ENCODE peak calls at places on chromosomes 3 and 15, in nine cellular contexts. One of them, this sample, is unnamed.

GRCh38 chr3:133843634-133844033 is 38.0 kb downstream of the SRPRB start:
- DNase-seq in activated naive CD8-positive, alpha-beta T cell treated with anti-CD3 and anti-CD28 coated beads, Interleukin-2, amount 50 U/mL, for 24 hours: no peak
- DNase-seq in Calu3: no peak
- DNase-seq in dorsolateral prefrontal cortex: no peak
- DNase-seq in stimulated activated CD4-positive, alpha-beta T cell treated with anti-CD3 and anti-CD28 coated beads, Interleukin-1b, Interleukin-23, amount 100 ng/mL, for 24 hours: no peak
- DNase-seq in ELR: peak
- DNase-seq in BJ: peak
- DNase-seq in posterior vena cava: peak
- DNase-seq in mesothelial cell of epicardium: no peak
- DNase-seq in this sample: no peak

GRCh38 chr3:170421147-170421641 is 2.5 kb downstream of the CLDN11 start:
- DNase-seq in activated naive CD8-positive, alpha-beta T cell treated with anti-CD3 and anti-CD28 coated beads, Interleukin-2, amount 50 U/mL, for 24 hours: no peak
- DNase-seq in Calu3: no peak
- DNase-seq in dorsolateral prefrontal cortex: peak
- DNase-seq in stimulated activated CD4-positive, alpha-beta T cell treated with anti-CD3 and anti-CD28 coated beads, Interleukin-1b, Interleukin-23, amount 100 ng/mL, for 24 hours: no peak
- DNase-seq in ELR: no peak
- DNase-seq in BJ: no peak
- DNase-seq in posterior vena cava: no peak
- DNase-seq in mesothelial cell of epicardium: no peak
- DNase-seq in this sample: no peak

GRCh38 chr3:15294914-15295313 is 37.5 kb downstream of the SH3BP5 start:
- DNase-seq in activated naive CD8-positive, alpha-beta T cell treated with anti-CD3 and anti-CD28 coated beads, Interleukin-2, amount 50 U/mL, for 24 hours: no peak
- DNase-seq in Calu3: no peak
- DNase-seq in dorsolateral prefrontal cortex: no peak
- DNase-seq in stimulated activated CD4-positive, alpha-beta T cell treated with anti-CD3 and anti-CD28 coated beads, Interleukin-1b, Interleukin-23, amount 100 ng/mL, for 24 hours: no peak
- DNase-seq in ELR: no peak
- DNase-seq in BJ: no peak
- DNase-seq in posterior vena cava: peak
- DNase-seq in mesothelial cell of epicardium: no peak
- DNase-seq in this sample: no peak

GRCh38 chr15:90956551-90957104 is 1.9 kb downstream of the RCCD1 start:
- DNase-seq in activated naive CD8-positive, alpha-beta T cell treated with anti-CD3 and anti-CD28 coated beads, Interleukin-2, amount 50 U/mL, for 24 hours: peak
- DNase-seq in Calu3: peak
- DNase-seq in dorsolateral prefrontal cortex: peak
- DNase-seq in stimulated activated CD4-positive, alpha-beta T cell treated with anti-CD3 and anti-CD28 coated beads, Interleukin-1b, Interleukin-23, amount 100 ng/mL, for 24 hours: peak
- DNase-seq in ELR: peak
- DNase-seq in BJ: no peak
- DNase-seq in posterior vena cava: peak
- DNase-seq in mesothelial cell of epicardium: peak
- DNase-seq in this sample: peak

GRCh38 chr3:139327861-139328260 is 16.0 kb upstream of the MRPS22 start:
- DNase-seq in activated naive CD8-positive, alpha-beta T cell treated with anti-CD3 and anti-CD28 coated beads, Interleukin-2, amount 50 U/mL, for 24 hours: no peak
- DNase-seq in Calu3: no peak
- DNase-seq in dorsolateral prefrontal cortex: no peak
- DNase-seq in stimulated activated CD4-positive, alpha-beta T cell treated with anti-CD3 and anti-CD28 coated beads, Interleukin-1b, Interleukin-23, amount 100 ng/mL, for 24 hours: no peak
- DNase-seq in ELR: no peak
- DNase-seq in BJ: no peak
- DNase-seq in posterior vena cava: no peak
- DNase-seq in mesothelial cell of epicardium: no peak
- DNase-seq in this sample: no peak

GRCh38 chr3:112647122-112647521 is 6.2 kb upstream of the CCDC80 start:
- DNase-seq in activated naive CD8-positive, alpha-beta T cell treated with anti-CD3 and anti-CD28 coated beads, Interleukin-2, amount 50 U/mL, for 24 hours: no peak
- DNase-seq in Calu3: peak
- DNase-seq in dorsolateral prefrontal cortex: no peak
- DNase-seq in stimulated activated CD4-positive, alpha-beta T cell treated with anti-CD3 and anti-CD28 coated beads, Interleukin-1b, Interleukin-23, amount 100 ng/mL, for 24 hours: no peak
- DNase-seq in ELR: peak
- DNase-seq in BJ: no peak
- DNase-seq in posterior vena cava: no peak
- DNase-seq in mesothelial cell of epicardium: no peak
- DNase-seq in this sample: no peak

GRCh38 chr3:36741285-36741684 is 23.1 kb downstream of the DCLK3 start:
- DNase-seq in activated naive CD8-positive, alpha-beta T cell treated with anti-CD3 and anti-CD28 coated beads, Interleukin-2, amount 50 U/mL, for 24 hours: no peak
- DNase-seq in Calu3: no peak
- DNase-seq in dorsolateral prefrontal cortex: no peak
- DNase-seq in stimulated activated CD4-positive, alpha-beta T cell treated with anti-CD3 and anti-CD28 coated beads, Interleukin-1b, Interleukin-23, amount 100 ng/mL, for 24 hours: no peak
- DNase-seq in ELR: peak
- DNase-seq in BJ: no peak
- DNase-seq in posterior vena cava: no peak
- DNase-seq in mesothelial cell of epicardium: no peak
- DNase-seq in this sample: no peak

GRCh38 chr15:83207622-83208356 is at the start of gene HDGFL3:
- DNase-seq in activated naive CD8-positive, alpha-beta T cell treated with anti-CD3 and anti-CD28 coated beads, Interleukin-2, amount 50 U/mL, for 24 hours: peak
- DNase-seq in Calu3: peak
- DNase-seq in dorsolateral prefrontal cortex: peak
- DNase-seq in stimulated activated CD4-positive, alpha-beta T cell treated with anti-CD3 and anti-CD28 coated beads, Interleukin-1b, Interleukin-23, amount 100 ng/mL, for 24 hours: no peak
- DNase-seq in ELR: peak
- DNase-seq in BJ: no peak
- DNase-seq in posterior vena cava: peak
- DNase-seq in mesothelial cell of epicardium: peak
- DNase-seq in this sample: no peak

GRCh38 chr3:859135-859534 is 233.7 kb upstream of the CNTN6 start:
- DNase-seq in activated naive CD8-positive, alpha-beta T cell treated with anti-CD3 and anti-CD28 coated beads, Interleukin-2, amount 50 U/mL, for 24 hours: no peak
- DNase-seq in Calu3: no peak
- DNase-seq in dorsolateral prefrontal cortex: no peak
- DNase-seq in stimulated activated CD4-positive, alpha-beta T cell treated with anti-CD3 and anti-CD28 coated beads, Interleukin-1b, Interleukin-23, amount 100 ng/mL, for 24 hours: no peak
- DNase-seq in ELR: no peak
- DNase-seq in BJ: no peak
- DNase-seq in posterior vena cava: no peak
- DNase-seq in mesothelial cell of epicardium: no peak
- DNase-seq in this sample: no peak

GRCh38 chr15:42160110-42160509 is 3.7 kb upstream of the PLA2G4F start:
- DNase-seq in activated naive CD8-positive, alpha-beta T cell treated with anti-CD3 and anti-CD28 coated beads, Interleukin-2, amount 50 U/mL, for 24 hours: no peak
- DNase-seq in Calu3: no peak
- DNase-seq in dorsolateral prefrontal cortex: no peak
- DNase-seq in stimulated activated CD4-positive, alpha-beta T cell treated with anti-CD3 and anti-CD28 coated beads, Interleukin-1b, Interleukin-23, amount 100 ng/mL, for 24 hours: no peak
- DNase-seq in ELR: no peak
- DNase-seq in BJ: no peak
- DNase-seq in posterior vena cava: no peak
- DNase-seq in mesothelial cell of epicardium: no peak
- DNase-seq in this sample: no peak

GRCh38 chr3:141414800-141415462 is 46.6 kb downstream of the ZBTB38 start:
- DNase-seq in activated naive CD8-positive, alpha-beta T cell treated with anti-CD3 and anti-CD28 coated beads, Interleukin-2, amount 50 U/mL, for 24 hours: no peak
- DNase-seq in Calu3: no peak
- DNase-seq in dorsolateral prefrontal cortex: no peak
- DNase-seq in stimulated activated CD4-positive, alpha-beta T cell treated with anti-CD3 and anti-CD28 coated beads, Interleukin-1b, Interleukin-23, amount 100 ng/mL, for 24 hours: no peak
- DNase-seq in ELR: peak
- DNase-seq in BJ: no peak
- DNase-seq in posterior vena cava: no peak
- DNase-seq in mesothelial cell of epicardium: no peak
- DNase-seq in this sample: no peak

GRCh38 chr15:101179341-101180153 is 72.3 kb downstream of the CHSY1 start:
- DNase-seq in activated naive CD8-positive, alpha-beta T cell treated with anti-CD3 and anti-CD28 coated beads, Interleukin-2, amount 50 U/mL, for 24 hours: no peak
- DNase-seq in Calu3: no peak
- DNase-seq in dorsolateral prefrontal cortex: no peak
- DNase-seq in stimulated activated CD4-positive, alpha-beta T cell treated with anti-CD3 and anti-CD28 coated beads, Interleukin-1b, Interleukin-23, amount 100 ng/mL, for 24 hours: no peak
- DNase-seq in ELR: no peak
- DNase-seq in BJ: peak
- DNase-seq in posterior vena cava: peak
- DNase-seq in mesothelial cell of epicardium: no peak
- DNase-seq in this sample: no peak

GRCh38 chr3:177751770-177752169 is 554.5 kb upstream of the TBL1XR1 start:
- DNase-seq in activated naive CD8-positive, alpha-beta T cell treated with anti-CD3 and anti-CD28 coated beads, Interleukin-2, amount 50 U/mL, for 24 hours: no peak
- DNase-seq in Calu3: no peak
- DNase-seq in dorsolateral prefrontal cortex: no peak
- DNase-seq in stimulated activated CD4-positive, alpha-beta T cell treated with anti-CD3 and anti-CD28 coated beads, Interleukin-1b, Interleukin-23, amount 100 ng/mL, for 24 hours: no peak
- DNase-seq in ELR: no peak
- DNase-seq in BJ: no peak
- DNase-seq in posterior vena cava: no peak
- DNase-seq in mesothelial cell of epicardium: no peak
- DNase-seq in this sample: no peak

GRCh38 chr15:79434361-79434760 is 2.2 kb downstream of the MINAR1 start:
- DNase-seq in activated naive CD8-positive, alpha-beta T cell treated with anti-CD3 and anti-CD28 coated beads, Interleukin-2, amount 50 U/mL, for 24 hours: no peak
- DNase-seq in Calu3: no peak
- DNase-seq in dorsolateral prefrontal cortex: no peak
- DNase-seq in stimulated activated CD4-positive, alpha-beta T cell treated with anti-CD3 and anti-CD28 coated beads, Interleukin-1b, Interleukin-23, amount 100 ng/mL, for 24 hours: no peak
- DNase-seq in ELR: no peak
- DNase-seq in BJ: no peak
- DNase-seq in posterior vena cava: no peak
- DNase-seq in mesothelial cell of epicardium: no peak
- DNase-seq in this sample: no peak

GRCh38 chr3:196268270-196269163 is 19.0 kb downstream of the PCYT1A start:
- DNase-seq in activated naive CD8-positive, alpha-beta T cell treated with anti-CD3 and anti-CD28 coated beads, Interleukin-2, amount 50 U/mL, for 24 hours: no peak
- DNase-seq in Calu3: peak
- DNase-seq in dorsolateral prefrontal cortex: no peak
- DNase-seq in stimulated activated CD4-positive, alpha-beta T cell treated with anti-CD3 and anti-CD28 coated beads, Interleukin-1b, Interleukin-23, amount 100 ng/mL, for 24 hours: no peak
- DNase-seq in ELR: peak
- DNase-seq in BJ: no peak
- DNase-seq in posterior vena cava: no peak
- DNase-seq in mesothelial cell of epicardium: no peak
- DNase-seq in this sample: no peak

GRCh38 chr3:45188714-45189659 is 37.1 kb downstream of the TMEM158 start:
- DNase-seq in activated naive CD8-positive, alpha-beta T cell treated with anti-CD3 and anti-CD28 coated beads, Interleukin-2, amount 50 U/mL, for 24 hours: no peak
- DNase-seq in Calu3: no peak
- DNase-seq in dorsolateral prefrontal cortex: no peak
- DNase-seq in stimulated activated CD4-positive, alpha-beta T cell treated with anti-CD3 and anti-CD28 coated beads, Interleukin-1b, Interleukin-23, amount 100 ng/mL, for 24 hours: no peak
- DNase-seq in ELR: no peak
- DNase-seq in BJ: no peak
- DNase-seq in posterior vena cava: no peak
- DNase-seq in mesothelial cell of epicardium: no peak
- DNase-seq in this sample: no peak

GRCh38 chr3:22170370-22170769 is 419.4 kb upstream of the ZNF385D start:
- DNase-seq in activated naive CD8-positive, alpha-beta T cell treated with anti-CD3 and anti-CD28 coated beads, Interleukin-2, amount 50 U/mL, for 24 hours: no peak
- DNase-seq in Calu3: no peak
- DNase-seq in dorsolateral prefrontal cortex: no peak
- DNase-seq in stimulated activated CD4-positive, alpha-beta T cell treated with anti-CD3 and anti-CD28 coated beads, Interleukin-1b, Interleukin-23, amount 100 ng/mL, for 24 hours: no peak
- DNase-seq in ELR: no peak
- DNase-seq in BJ: no peak
- DNase-seq in posterior vena cava: no peak
- DNase-seq in mesothelial cell of epicardium: no peak
- DNase-seq in this sample: no peak

GRCh38 chr15:73190189-73190601 is 137.9 kb downstream of the NEO1 start:
- DNase-seq in activated naive CD8-positive, alpha-beta T cell treated with anti-CD3 and anti-CD28 coated beads, Interleukin-2, amount 50 U/mL, for 24 hours: no peak
- DNase-seq in Calu3: no peak
- DNase-seq in dorsolateral prefrontal cortex: no peak
- DNase-seq in stimulated activated CD4-positive, alpha-beta T cell treated with anti-CD3 and anti-CD28 coated beads, Interleukin-1b, Interleukin-23, amount 100 ng/mL, for 24 hours: no peak
- DNase-seq in ELR: no peak
- DNase-seq in BJ: peak
- DNase-seq in posterior vena cava: no peak
- DNase-seq in mesothelial cell of epicardium: no peak
- DNase-seq in this sample: no peak

GRCh38 chr15:99343836-99344551 is 92.7 kb downstream of the LRRC28 start:
- DNase-seq in activated naive CD8-positive, alpha-beta T cell treated with anti-CD3 and anti-CD28 coated beads, Interleukin-2, amount 50 U/mL, for 24 hours: peak
- DNase-seq in Calu3: peak
- DNase-seq in dorsolateral prefrontal cortex: peak
- DNase-seq in stimulated activated CD4-positive, alpha-beta T cell treated with anti-CD3 and anti-CD28 coated beads, Interleukin-1b, Interleukin-23, amount 100 ng/mL, for 24 hours: peak
- DNase-seq in ELR: no peak
- DNase-seq in BJ: no peak
- DNase-seq in posterior vena cava: no peak
- DNase-seq in mesothelial cell of epicardium: no peak
- DNase-seq in this sample: no peak

GRCh38 chr15:88246666-88247446 is 9.7 kb downstream of the NTRK3 start:
- DNase-seq in activated naive CD8-positive, alpha-beta T cell treated with anti-CD3 and anti-CD28 coated beads, Interleukin-2, amount 50 U/mL, for 24 hours: peak
- DNase-seq in Calu3: peak
- DNase-seq in dorsolateral prefrontal cortex: peak
- DNase-seq in stimulated activated CD4-positive, alpha-beta T cell treated with anti-CD3 and anti-CD28 coated beads, Interleukin-1b, Interleukin-23, amount 100 ng/mL, for 24 hours: peak
- DNase-seq in ELR: peak
- DNase-seq in BJ: no peak
- DNase-seq in posterior vena cava: peak
- DNase-seq in mesothelial cell of epicardium: peak
- DNase-seq in this sample: no peak

GRCh38 chr3:53161820-53162671 is 1.0 kb downstream of the PRKCD start:
- DNase-seq in activated naive CD8-positive, alpha-beta T cell treated with anti-CD3 and anti-CD28 coated beads, Interleukin-2, amount 50 U/mL, for 24 hours: peak
- DNase-seq in Calu3: no peak
- DNase-seq in dorsolateral prefrontal cortex: no peak
- DNase-seq in stimulated activated CD4-positive, alpha-beta T cell treated with anti-CD3 and anti-CD28 coated beads, Interleukin-1b, Interleukin-23, amount 100 ng/mL, for 24 hours: no peak
- DNase-seq in ELR: peak
- DNase-seq in BJ: no peak
- DNase-seq in posterior vena cava: no peak
- DNase-seq in mesothelial cell of epicardium: no peak
- DNase-seq in this sample: no peak

GRCh38 chr3:152148579-152148978 is 120.2 kb upstream of the MBNL1 start:
- DNase-seq in activated naive CD8-positive, alpha-beta T cell treated with anti-CD3 and anti-CD28 coated beads, Interleukin-2, amount 50 U/mL, for 24 hours: no peak
- DNase-seq in Calu3: no peak
- DNase-seq in dorsolateral prefrontal cortex: no peak
- DNase-seq in stimulated activated CD4-positive, alpha-beta T cell treated with anti-CD3 and anti-CD28 coated beads, Interleukin-1b, Interleukin-23, amount 100 ng/mL, for 24 hours: no peak
- DNase-seq in ELR: no peak
- DNase-seq in BJ: no peak
- DNase-seq in posterior vena cava: no peak
- DNase-seq in mesothelial cell of epicardium: no peak
- DNase-seq in this sample: no peak

GRCh38 chr3:57227930-57228733 is 603 bp downstream of the APPL1 start:
- DNase-seq in activated naive CD8-positive, alpha-beta T cell treated with anti-CD3 and anti-CD28 coated beads, Interleukin-2, amount 50 U/mL, for 24 hours: peak
- DNase-seq in Calu3: peak
- DNase-seq in dorsolateral prefrontal cortex: peak
- DNase-seq in stimulated activated CD4-positive, alpha-beta T cell treated with anti-CD3 and anti-CD28 coated beads, Interleukin-1b, Interleukin-23, amount 100 ng/mL, for 24 hours: no peak
- DNase-seq in ELR: peak
- DNase-seq in BJ: no peak
- DNase-seq in posterior vena cava: peak
- DNase-seq in mesothelial cell of epicardium: no peak
- DNase-seq in this sample: no peak

GRCh38 chr3:16243706-16244490 is 20.8 kb downstream of the DPH3 start:
- DNase-seq in activated naive CD8-positive, alpha-beta T cell treated with anti-CD3 and anti-CD28 coated beads, Interleukin-2, amount 50 U/mL, for 24 hours: no peak
- DNase-seq in Calu3: no peak
- DNase-seq in dorsolateral prefrontal cortex: no peak
- DNase-seq in stimulated activated CD4-positive, alpha-beta T cell treated with anti-CD3 and anti-CD28 coated beads, Interleukin-1b, Interleukin-23, amount 100 ng/mL, for 24 hours: no peak
- DNase-seq in ELR: peak
- DNase-seq in BJ: no peak
- DNase-seq in posterior vena cava: no peak
- DNase-seq in mesothelial cell of epicardium: no peak
- DNase-seq in this sample: no peak

GRCh38 chr3:39191103-39191502 is 1.3 kb downstream of the XIRP1 start:
- DNase-seq in activated naive CD8-positive, alpha-beta T cell treated with anti-CD3 and anti-CD28 coated beads, Interleukin-2, amount 50 U/mL, for 24 hours: no peak
- DNase-seq in Calu3: no peak
- DNase-seq in dorsolateral prefrontal cortex: no peak
- DNase-seq in stimulated activated CD4-positive, alpha-beta T cell treated with anti-CD3 and anti-CD28 coated beads, Interleukin-1b, Interleukin-23, amount 100 ng/mL, for 24 hours: no peak
- DNase-seq in ELR: no peak
- DNase-seq in BJ: no peak
- DNase-seq in posterior vena cava: no peak
- DNase-seq in mesothelial cell of epicardium: no peak
- DNase-seq in this sample: no peak

GRCh38 chr3:136343873-136344281 is 93.7 kb downstream of the PCCB start:
- DNase-seq in activated naive CD8-positive, alpha-beta T cell treated with anti-CD3 and anti-CD28 coated beads, Interleukin-2, amount 50 U/mL, for 24 hours: no peak
- DNase-seq in Calu3: peak
- DNase-seq in dorsolateral prefrontal cortex: peak
- DNase-seq in stimulated activated CD4-positive, alpha-beta T cell treated with anti-CD3 and anti-CD28 coated beads, Interleukin-1b, Interleukin-23, amount 100 ng/mL, for 24 hours: no peak
- DNase-seq in ELR: peak
- DNase-seq in BJ: peak
- DNase-seq in posterior vena cava: peak
- DNase-seq in mesothelial cell of epicardium: peak
- DNase-seq in this sample: no peak

GRCh38 chr15:72614810-72615532 is 39.5 kb upstream of the GOLGA6B start:
- DNase-seq in activated naive CD8-positive, alpha-beta T cell treated with anti-CD3 and anti-CD28 coated beads, Interleukin-2, amount 50 U/mL, for 24 hours: no peak
- DNase-seq in Calu3: no peak
- DNase-seq in dorsolateral prefrontal cortex: no peak
- DNase-seq in stimulated activated CD4-positive, alpha-beta T cell treated with anti-CD3 and anti-CD28 coated beads, Interleukin-1b, Interleukin-23, amount 100 ng/mL, for 24 hours: no peak
- DNase-seq in ELR: no peak
- DNase-seq in BJ: no peak
- DNase-seq in posterior vena cava: no peak
- DNase-seq in mesothelial cell of epicardium: no peak
- DNase-seq in this sample: no peak

GRCh38 chr15:79408041-79408440 is 24.1 kb upstream of the MINAR1 start:
- DNase-seq in activated naive CD8-positive, alpha-beta T cell treated with anti-CD3 and anti-CD28 coated beads, Interleukin-2, amount 50 U/mL, for 24 hours: no peak
- DNase-seq in Calu3: no peak
- DNase-seq in dorsolateral prefrontal cortex: no peak
- DNase-seq in stimulated activated CD4-positive, alpha-beta T cell treated with anti-CD3 and anti-CD28 coated beads, Interleukin-1b, Interleukin-23, amount 100 ng/mL, for 24 hours: no peak
- DNase-seq in ELR: peak
- DNase-seq in BJ: no peak
- DNase-seq in posterior vena cava: no peak
- DNase-seq in mesothelial cell of epicardium: no peak
- DNase-seq in this sample: no peak

GRCh38 chr15:88284441-88285106 is 28.0 kb upstream of the NTRK3 start:
- DNase-seq in activated naive CD8-positive, alpha-beta T cell treated with anti-CD3 and anti-CD28 coated beads, Interleukin-2, amount 50 U/mL, for 24 hours: no peak
- DNase-seq in Calu3: no peak
- DNase-seq in dorsolateral prefrontal cortex: no peak
- DNase-seq in stimulated activated CD4-positive, alpha-beta T cell treated with anti-CD3 and anti-CD28 coated beads, Interleukin-1b, Interleukin-23, amount 100 ng/mL, for 24 hours: no peak
- DNase-seq in ELR: no peak
- DNase-seq in BJ: no peak
- DNase-seq in posterior vena cava: peak
- DNase-seq in mesothelial cell of epicardium: no peak
- DNase-seq in this sample: no peak

GRCh38 chr3:81788650-81789049 is 27.2 kb upstream of the GBE1 start:
- DNase-seq in activated naive CD8-positive, alpha-beta T cell treated with anti-CD3 and anti-CD28 coated beads, Interleukin-2, amount 50 U/mL, for 24 hours: no peak
- DNase-seq in Calu3: no peak
- DNase-seq in dorsolateral prefrontal cortex: no peak
- DNase-seq in stimulated activated CD4-positive, alpha-beta T cell treated with anti-CD3 and anti-CD28 coated beads, Interleukin-1b, Interleukin-23, amount 100 ng/mL, for 24 hours: no peak
- DNase-seq in ELR: no peak
- DNase-seq in BJ: no peak
- DNase-seq in posterior vena cava: no peak
- DNase-seq in mesothelial cell of epicardium: no peak
- DNase-seq in this sample: no peak

GRCh38 chr3:123315271-123315595 is 113.5 kb downstream of the SEC22A start:
- DNase-seq in activated naive CD8-positive, alpha-beta T cell treated with anti-CD3 and anti-CD28 coated beads, Interleukin-2, amount 50 U/mL, for 24 hours: no peak
- DNase-seq in Calu3: no peak
- DNase-seq in dorsolateral prefrontal cortex: no peak
- DNase-seq in stimulated activated CD4-positive, alpha-beta T cell treated with anti-CD3 and anti-CD28 coated beads, Interleukin-1b, Interleukin-23, amount 100 ng/mL, for 24 hours: no peak
- DNase-seq in ELR: no peak
- DNase-seq in BJ: no peak
- DNase-seq in posterior vena cava: no peak
- DNase-seq in mesothelial cell of epicardium: no peak
- DNase-seq in this sample: peak

This sample was measured in chondrocyte.